ENCODE peak calls at places on chromosomes 2 and 18, in six cellular contexts. U, A, V, Q, Z and P are unnamed samples.

GRCh38 chr2:120662046-120662445 is 73.6 kb upstream of the GLI2 start:
- DNase-seq in A (no peak), Z (no peak), Q (no peak), U (no peak), V (no peak), P (no peak)

GRCh38 chr2:172600644-172601043 is 44.8 kb downstream of the PDK1 start:
- DNase-seq in V (no peak), U (no peak), A (no peak), Q (no peak), Z (no peak), P (no peak)

GRCh38 chr2:219634171-219634940 is 6.9 kb downstream of the SLC4A3 start:
- DNase-seq in Q (no peak), Z (no peak), U (no peak), A (no peak), V (no peak), P (no peak)

GRCh38 chr18:61199131-61199903 is 133.9 kb upstream of the CDH20 start:
- DNase-seq in Q (no peak), U (no peak), A (no peak), V (no peak), Z (no peak), P (no peak)

GRCh38 chr2:230938098-230938497 is 13.1 kb upstream of the GPR55 start:
- DNase-seq in V (no peak), A (no peak), U (no peak), Q (no peak), Z (no peak), P (no peak)

GRCh38 chr2:146821836-146822316 is 1023.0 kb upstream of the ACVR2A start:
- DNase-seq in A (no peak), U (no peak), V (no peak), Q (no peak), Z (no peak), P (no peak)

GRCh38 chr2:160700006-160700405 is 206.4 kb upstream of the RBMS1 start:
- DNase-seq in Q (no peak), Z (no peak), A (no peak), V (no peak), U (no peak), P (no peak)

GRCh38 chr18:24922491-24922890 is 429.5 kb downstream of the ZNF521 start:
- DNase-seq in V (no peak), Q (no peak), A (no peak), U (no peak), Z (no peak), P (no peak)

GRCh38 chr2:232367591-232368233 is 10.8 kb upstream of the ALPP start:
- DNase-seq in Z (no peak), U (no peak), Q (no peak), V (no peak), A (no peak), P (peak)

GRCh38 chr2:61450144-61450543 is 20.7 kb downstream of the USP34 start:
- DNase-seq in U (no peak), Q (no peak), A (no peak), Z (no peak), V (no peak), P (no peak)

GRCh38 chr2:60091311-60091710 is 462.1 kb downstream of the BCL11A start:
- DNase-seq in U (no peak), V (no peak), Q (no peak), A (no peak), Z (no peak), P (no peak)

GRCh38 chr2:134246154-134246874 is 7.6 kb upstream of the MGAT5 start:
- DNase-seq in U (no peak), A (no peak), V (no peak), Z (no peak), Q (no peak), P (no peak)

GRCh38 chr18:3652380-3653262 is 202.6 kb downstream of the TGIF1 start:
- DNase-seq in Z (no peak), A (no peak), U (no peak), Q (peak), V (peak), P (peak)

GRCh38 chr18:25873833-25874232 is 216.6 kb downstream of the SS18 start:
- DNase-seq in A (no peak), Q (no peak), V (no peak), Z (no peak), U (no peak), P (no peak)

GRCh38 chr2:174263989-174264388 is 15.7 kb upstream of the OLA1 start:
- DNase-seq in Q (peak), V (peak), Z (no peak), U (no peak), A (no peak), P (no peak)

GRCh38 chr18:27544211-27544610 is 359.1 kb upstream of the CHST9 start:
- DNase-seq in V (no peak), Z (no peak), A (no peak), U (no peak), Q (no peak), P (no peak)

GRCh38 chr2:36296798-36297197 is 58.8 kb upstream of the CRIM1 start:
- DNase-seq in V (no peak), Z (no peak), A (no peak), Q (no peak), U (no peak), P (no peak)

GRCh38 chr2:98634406-98635092 is 26.2 kb downstream of the UNC50 start:
- DNase-seq in V (no peak), Q (no peak), Z (no peak), A (no peak), U (no peak), P (no peak)

GRCh38 chr2:192087398-192087958 is 107.3 kb downstream of the TMEFF2 start:
- DNase-seq in V (no peak), A (peak), Z (peak), U (no peak), Q (no peak), P (no peak)